ENCODE peak calls at places on chromosomes 16 and 17, in four cellular contexts. C is IMR-90, D is mammary epithelial cell, M is GM23338. F is an unnamed sample.

GRCh38 chr17:44074911-44075285 is 4.4 kb downstream of the G6PC3 start:
- DNase-seq in C (no peak), M (no peak), D (no peak), F (no peak)

GRCh38 chr17:80223142-80223815 is 3.1 kb downstream of the SLC26A11 start:
- DNase-seq in D (no peak), M (no peak), C (no peak), F (no peak)

GRCh38 chr16:726438-727290 is at the start of the genes CCDC78 and HAGHL:
- DNase-seq in D (no peak), C (peak), M (peak), F (peak)

GRCh38 chr17:31398381-31399275 is 7.2 kb downstream of the RAB11FIP4 start:
- DNase-seq in D (no peak), C (no peak), M (no peak), F (no peak)

GRCh38 chr16:30065943-30066881 is 652 bp downstream of the ALDOA start:
- DNase-seq in D (peak), C (peak), M (peak), F (peak)

GRCh38 chr17:3622977-3623594 is 13.0 kb downstream of the SHPK start:
- DNase-seq in M (no peak), D (no peak), C (no peak), F (no peak)

GRCh38 chr17:35299108-35299507 is 56.2 kb downstream of the SLFN5 start:
- DNase-seq in M (peak), C (no peak), D (peak), F (no peak)

GRCh38 chr17:36978810-36979584 is 30.2 kb downstream of the AATF start:
- DNase-seq in C (no peak), D (no peak), M (no peak), F (peak)

GRCh38 chr16:17305694-17306093 is 165.1 kb downstream of the XYLT1 start:
- DNase-seq in D (no peak), M (no peak), C (no peak), F (no peak)

GRCh38 chr17:74960739-74961342 is 11.7 kb downstream of the HID1 start:
- DNase-seq in M (peak), C (peak), D (peak), F (no peak)

GRCh38 chr17:69344939-69345338 is 18.0 kb upstream of the ABCA5 start:
- DNase-seq in C (no peak), D (no peak), M (no peak), F (no peak)

GRCh38 chr16:87877942-87878507 is 8.7 kb upstream of the SLC7A5 start:
- DNase-seq in C (no peak), D (no peak), M (no peak), F (no peak)
- TF ChIP-seq CTCF in C (peak), D (peak), M (peak), F (no peak)

DNA sequence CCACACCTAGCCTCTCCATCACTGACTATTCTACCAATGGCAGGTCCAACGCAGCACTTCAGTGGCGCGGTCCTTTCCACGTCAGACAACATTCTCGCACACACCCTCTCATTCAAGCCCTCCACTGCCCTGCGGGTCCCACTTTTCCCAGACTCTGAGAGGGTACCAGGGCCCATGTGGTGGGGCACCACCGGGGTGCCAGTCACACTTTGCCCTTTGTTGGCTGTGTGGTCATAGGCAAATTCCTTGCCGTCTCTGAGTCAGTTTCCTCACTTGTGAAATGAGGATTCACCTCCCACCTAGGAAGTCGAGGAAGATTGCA is 1.1 kb downstream of the PLCD3 start:
- DNase-seq in C (no peak), M (no peak), D (no peak), F (no peak)
- H3K4me3 ChIP-seq in C (peak), M (peak), D (peak), F (peak)

DNA sequence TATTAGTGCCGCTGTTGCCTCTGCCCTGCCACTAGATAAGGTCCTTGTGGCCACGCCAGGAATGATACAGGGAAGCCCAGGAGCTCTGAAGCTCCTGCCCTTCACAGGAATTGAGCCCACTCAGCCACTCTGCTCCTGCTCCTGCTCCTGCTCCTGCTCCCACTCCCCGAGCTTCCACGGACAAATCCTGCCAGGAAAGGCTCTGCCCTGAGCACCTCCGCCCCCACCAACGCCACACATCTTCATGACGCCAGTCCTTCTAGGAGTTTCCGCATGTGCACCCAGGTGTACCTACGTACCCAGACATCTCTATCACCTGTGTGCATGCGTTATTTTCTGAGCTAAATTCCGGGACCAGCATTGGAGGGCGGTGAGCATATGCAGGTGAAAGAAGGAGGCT is 369.1 kb downstream of the C16orf95 start:
- DNase-seq in C (no peak), M (no peak), D (no peak), F (no peak)
- TF ChIP-seq CTCF in C (no peak), M (no peak), D (no peak), F (no peak)

DNA sequence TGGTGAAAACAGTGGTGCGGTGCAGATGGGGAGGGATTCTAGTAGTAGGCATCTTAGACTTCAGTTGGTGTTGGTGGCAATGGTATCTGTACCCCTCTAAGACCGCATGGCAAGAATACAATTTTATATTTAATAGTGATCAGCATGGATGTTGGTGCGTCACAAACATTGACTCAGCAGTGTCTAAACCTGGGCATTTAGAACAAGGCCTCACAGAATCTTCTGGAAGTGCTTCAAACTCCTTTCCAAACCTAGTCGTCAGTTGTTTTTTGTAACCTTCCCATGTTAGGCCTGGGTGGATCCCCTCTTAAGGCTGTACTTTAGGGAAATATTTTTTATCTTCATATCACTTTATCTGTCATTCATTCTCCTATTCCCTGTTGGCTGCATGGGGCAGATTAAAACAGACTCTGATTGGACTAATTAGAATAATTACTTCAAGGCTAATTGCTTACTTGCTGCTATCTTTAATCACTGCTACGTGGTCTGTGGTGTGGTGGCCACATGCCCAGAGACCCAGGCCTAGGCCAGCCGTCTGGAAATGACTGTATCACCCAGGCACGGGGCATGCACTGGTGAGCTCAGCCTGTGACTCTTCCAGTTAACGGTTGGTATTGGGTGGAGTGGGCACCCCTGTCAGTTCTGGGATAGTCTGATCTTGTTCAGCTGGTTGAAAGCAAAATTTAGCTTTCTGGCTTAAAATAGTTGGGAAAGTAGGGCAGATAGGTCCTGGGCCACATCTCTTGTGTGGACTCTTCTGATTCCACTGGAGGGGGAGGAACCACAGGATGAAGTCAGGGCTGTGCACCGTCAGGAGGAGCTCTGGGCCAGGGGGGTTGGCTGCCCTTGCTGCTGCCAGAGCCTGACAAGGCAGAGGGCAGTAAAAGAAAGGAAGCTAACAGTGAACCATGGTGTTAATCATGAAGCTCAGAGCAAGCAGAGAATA is 4.5 kb downstream of the ALKBH5 start:
- DNase-seq in C (peak), M (no peak), D (peak), F (peak)
- H3K4me3 ChIP-seq in C (no peak), M (peak), D (peak), F (peak)

GRCh38 chr17:76432712-76433336 is 20.1 kb downstream of the UBE2O start:
- DNase-seq in M (peak), C (peak), D (no peak), F (no peak)
- TF ChIP-seq CTCF in M (peak), C (peak), D (peak), F (peak)

GRCh38 chr16:85899444-85899843 is 482 bp downstream of the IRF8 start:
- DNase-seq in M (no peak), C (no peak), D (no peak), F (no peak)
- H3K4me3 ChIP-seq in M (peak), C (no peak), D (no peak), F (peak)

GRCh38 chr17:64709481-64709880 is 47.4 kb upstream of the SMURF2 start:
- DNase-seq in C (no peak), D (no peak), M (no peak), F (peak)
- TF ChIP-seq CTCF in C (no peak), D (no peak), M (no peak), F (no peak)

GRCh38 chr16:9599415-9600110 is 508.1 kb downstream of the HAPSTR1 start:
- DNase-seq in D (no peak), M (no peak), C (no peak), F (no peak)
- H3K4me3 ChIP-seq in D (no peak), M (no peak), C (no peak), F (no peak)

DNA sequence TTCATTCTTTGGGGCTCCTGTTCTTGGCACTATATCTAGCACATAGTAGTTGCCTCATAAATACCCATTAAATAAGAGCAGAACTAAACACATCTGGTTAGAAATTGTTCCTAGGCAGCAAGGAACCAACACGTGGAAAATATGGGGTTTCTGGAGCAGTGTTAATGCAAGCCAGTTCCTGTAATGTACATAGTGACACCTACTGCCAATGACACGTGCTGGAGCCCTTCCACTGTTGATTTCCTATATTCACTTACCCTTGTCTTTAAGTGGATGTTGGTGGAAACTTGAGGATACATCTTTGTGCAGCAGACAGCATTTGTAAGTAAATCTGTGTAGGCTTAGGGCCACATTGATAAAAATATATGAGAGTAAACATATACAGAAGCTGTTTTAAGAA is 1.6 kb upstream of the IRF8 start:
- DNase-seq in M (no peak), D (no peak), C (no peak), F (no peak)
- TF ChIP-seq CTCF in M (no peak), D (no peak), C (no peak), F (no peak)

GRCh38 chr17:45246338-45246737 is 15.6 kb downstream of the SPATA32 start:
- DNase-seq in C (no peak), M (no peak), D (no peak), F (no peak)
- H3K4me3 ChIP-seq in C (no peak), M (peak), D (no peak), F (peak)

F was measured in fibroblast of villous mesenchyme.